ENCODE peak calls at places on chromosomes 4 and X, in five cellular contexts. I is kidney glomerular epithelial cell, W is HCEC 1CT, L is cardiac fibroblast, D is A549. B is an unnamed sample.

GRCh38 chr4:139015948-139016451 is 419 bp downstream of the NOCT start:
- DNase-seq in I (no peak), W (peak; percentile 15), D (peak; percentile 19), L (peak; percentile 50), B (peak; percentile 48)

GRCh38 chrX:25043192-25043591 is 27.4 kb upstream of the ARX start:
- DNase-seq in I (no peak), D (no peak), W (no peak), L (no peak), B (no peak)

GRCh38 chr4:16227462-16227868 is 1.2 kb upstream of the TAPT1 start:
- DNase-seq in I (no peak), D (peak; percentile 30), W (no peak), L (peak; percentile 39), B (peak; percentile 47)

GRCh38 chrX:3216581-3216980 is 129.9 kb downstream of the MXRA5 start:
- DNase-seq in W (no peak), I (no peak), L (no peak), D (no peak), B (no peak)

GRCh38 chr4:31674313-31674947 is 954.3 kb downstream of the PCDH7 start:
- DNase-seq in D (no peak), W (no peak), I (peak; percentile 30), L (peak; percentile 10), B (peak; percentile 0)

GRCh38 chr4:15755321-15755750 is 22.8 kb upstream of the CD38 start:
- DNase-seq in D (no peak), W (peak; percentile 65), L (peak; percentile 70), I (peak; percentile 71), B (peak; percentile 68)

GRCh38 chr4:108292229-108292628 is 123.5 kb upstream of the LEF1 start:
- DNase-seq in I (no peak), D (no peak), W (no peak), L (no peak), B (no peak)

GRCh38 chr4:8030121-8030781 is 90.6 kb upstream of the AFAP1 start:
- DNase-seq in I (no peak), L (no peak), D (no peak), W (no peak), B (no peak)

GRCh38 chr4:154416183-154416543 is 75.4 kb downstream of the DCHS2 start:
- DNase-seq in D (peak; percentile 6), L (peak; percentile 0), I (peak; percentile 5), W (no peak), B (no peak)

GRCh38 chr4:40309250-40309774 is 25.8 kb upstream of the CHRNA9 start:
- DNase-seq in I (no peak), W (peak; percentile 43), D (peak; percentile 87), L (peak; percentile 90), B (peak; percentile 91)

GRCh38 chrX:12988797-12989196 is 13.9 kb downstream of the TMSB4X start:
- DNase-seq in D (peak; percentile 85), I (peak; percentile 39), L (peak; percentile 78), W (peak; percentile 51), B (peak; percentile 75)

GRCh38 chr4:76689079-76689817 is 208.7 kb downstream of the SOWAHB start:
- DNase-seq in D (peak; percentile 31), I (no peak), W (no peak), L (peak; percentile 15), B (peak; percentile 37)

GRCh38 chr4:181677203-181677602 is 566.0 kb upstream of the TENM3 start:
- DNase-seq in D (no peak), W (no peak), I (no peak), L (no peak), B (no peak)

GRCh38 chrX:69133561-69134542 is 31.4 kb downstream of the PJA1 start:
- DNase-seq in D (peak; percentile 78), I (peak; percentile 62), W (peak; percentile 54), L (peak; percentile 66), B (peak; percentile 55)

GRCh38 chr4:13542577-13543042 is 1.7 kb downstream of the NKX3-2 start:
- DNase-seq in W (no peak), D (no peak), I (no peak), L (no peak), B (no peak)

GRCh38 chrX:48919360-48919821 is 567 bp upstream of the PIM2 start:
- DNase-seq in L (peak; percentile 8), W (no peak), I (no peak), D (no peak), B (peak; percentile 27)

GRCh38 chr4:139815646-139816601 is 150.3 kb downstream of the MGST2 start:
- DNase-seq in W (peak; percentile 76), D (peak; percentile 4), L (peak; percentile 80), I (peak; percentile 95), B (peak; percentile 68)

GRCh38 chr4:19806865-19807264 is 444.8 kb upstream of the SLIT2 start:
- DNase-seq in L (no peak), D (no peak), I (peak; percentile 55), W (no peak), B (no peak)

GRCh38 chr4:108166038-108166437 is 2.7 kb downstream of the LEF1 start:
- DNase-seq in W (no peak), D (no peak), L (no peak), I (no peak), B (no peak)

GRCh38 chr4:24369630-24370029 is 214.7 kb downstream of the DHX15 start:
- DNase-seq in D (no peak), W (no peak), L (no peak), I (no peak), B (no peak)

GRCh38 chr4:41146716-41147506 is 67.4 kb downstream of the APBB2 start:
- DNase-seq in D (no peak), W (peak; percentile 40), I (no peak), L (peak; percentile 65), B (no peak)

GRCh38 chr4:105440890-105441289 is 33.0 kb downstream of the PPA2 start:
- DNase-seq in I (no peak), D (no peak), W (no peak), L (peak; percentile 26), B (no peak)

GRCh38 chr4:5137927-5138326 is 86.6 kb downstream of the STK32B start:
- DNase-seq in L (no peak), I (peak; percentile 93), D (peak; percentile 64), W (no peak), B (no peak)

GRCh38 chr4:173538148-173538902 is 8.3 kb upstream of the HAND2 start:
- DNase-seq in D (no peak), L (no peak), W (no peak), I (no peak), B (no peak)

GRCh38 chrX:41958861-41959260 is 35.5 kb upstream of the CASK start:
- DNase-seq in W (no peak), L (no peak), I (no peak), D (no peak), B (no peak)

GRCh38 chrX:19579485-19579884 is 64.2 kb upstream of the MAP3K15 start:
- DNase-seq in L (peak; percentile 70), W (peak; percentile 40), I (peak; percentile 67), D (no peak), B (peak; percentile 56)

B was measured in lung microvascular endothelial cell.